ENCODE peak calls at places on chromosomes 1 and 21, in nine cellular contexts. One of them, this sample, is unnamed.

GRCh38 chr1:81801032-81801833 is 499 bp downstream of the ADGRL2 start:
- DNase-seq in A549: peak
- DNase-seq in substantia nigra: no peak
- DNase-seq in heart right ventricle: peak
- DNase-seq in tibial artery: peak
- DNase-seq in cardiac muscle cell: peak
- DNase-seq in left ventricle myocardium inferior: peak
- DNase-seq in psoas muscle: peak
- DNase-seq in ovary: peak
- DNase-seq in this sample: peak

GRCh38 chr1:245086389-245086969 is 68.3 kb upstream of the KIF26B start:
- DNase-seq in left ventricle myocardium inferior: no peak
- DNase-seq in ovary: no peak
- DNase-seq in psoas muscle: no peak
- DNase-seq in A549: no peak
- DNase-seq in substantia nigra: no peak
- DNase-seq in cardiac muscle cell: no peak
- DNase-seq in tibial artery: no peak
- DNase-seq in heart right ventricle: no peak
- DNase-seq in this sample: no peak

GRCh38 chr1:173862769-173863223 is 5.0 kb downstream of the GAS5 start:
- DNase-seq in tibial artery: no peak
- DNase-seq in left ventricle myocardium inferior: no peak
- DNase-seq in cardiac muscle cell: no peak
- DNase-seq in psoas muscle: no peak
- DNase-seq in substantia nigra: no peak
- DNase-seq in heart right ventricle: no peak
- DNase-seq in A549: no peak
- DNase-seq in ovary: no peak
- DNase-seq in this sample: no peak

GRCh38 chr1:167082511-167083027 is 7.6 kb downstream of the GPA33 start:
- DNase-seq in tibial artery: no peak
- DNase-seq in psoas muscle: no peak
- DNase-seq in ovary: no peak
- DNase-seq in substantia nigra: no peak
- DNase-seq in A549: peak
- DNase-seq in cardiac muscle cell: no peak
- DNase-seq in left ventricle myocardium inferior: no peak
- DNase-seq in heart right ventricle: no peak
- DNase-seq in this sample: no peak

GRCh38 chr1:114353233-114353632 is 157.8 kb downstream of the TRIM33 start:
- DNase-seq in heart right ventricle: peak
- DNase-seq in substantia nigra: no peak
- DNase-seq in psoas muscle: peak
- DNase-seq in cardiac muscle cell: peak
- DNase-seq in tibial artery: peak
- DNase-seq in left ventricle myocardium inferior: peak
- DNase-seq in ovary: peak
- DNase-seq in A549: no peak
- DNase-seq in this sample: peak

GRCh38 chr1:191002768-191003167 is 525.1 kb upstream of the BRINP3 start:
- DNase-seq in A549: no peak
- DNase-seq in cardiac muscle cell: no peak
- DNase-seq in substantia nigra: no peak
- DNase-seq in tibial artery: no peak
- DNase-seq in heart right ventricle: no peak
- DNase-seq in psoas muscle: no peak
- DNase-seq in ovary: no peak
- DNase-seq in left ventricle myocardium inferior: no peak
- DNase-seq in this sample: no peak

GRCh38 chr1:47104816-47105215 is 32.4 kb upstream of the CYP4A22 start:
- DNase-seq in heart right ventricle: no peak
- DNase-seq in psoas muscle: no peak
- DNase-seq in substantia nigra: no peak
- DNase-seq in ovary: no peak
- DNase-seq in A549: no peak
- DNase-seq in left ventricle myocardium inferior: no peak
- DNase-seq in tibial artery: no peak
- DNase-seq in cardiac muscle cell: no peak
- DNase-seq in this sample: no peak

GRCh38 chr1:169928438-169929209 is 34.9 kb upstream of the SCYL3 start:
- DNase-seq in cardiac muscle cell: peak
- DNase-seq in ovary: no peak
- DNase-seq in left ventricle myocardium inferior: no peak
- DNase-seq in substantia nigra: no peak
- DNase-seq in tibial artery: no peak
- DNase-seq in heart right ventricle: no peak
- DNase-seq in psoas muscle: no peak
- DNase-seq in A549: no peak
- DNase-seq in this sample: no peak

GRCh38 chr1:30785714-30786113 is 28.1 kb upstream of the LAPTM5 start:
- DNase-seq in left ventricle myocardium inferior: no peak
- DNase-seq in A549: no peak
- DNase-seq in heart right ventricle: no peak
- DNase-seq in ovary: no peak
- DNase-seq in psoas muscle: no peak
- DNase-seq in substantia nigra: no peak
- DNase-seq in tibial artery: no peak
- DNase-seq in cardiac muscle cell: no peak
- DNase-seq in this sample: peak

GRCh38 chr1:95742591-95743089 is 508.6 kb downstream of the RWDD3 start:
- DNase-seq in cardiac muscle cell: no peak
- DNase-seq in ovary: no peak
- DNase-seq in tibial artery: no peak
- DNase-seq in heart right ventricle: peak
- DNase-seq in substantia nigra: no peak
- DNase-seq in left ventricle myocardium inferior: peak
- DNase-seq in A549: no peak
- DNase-seq in psoas muscle: no peak
- DNase-seq in this sample: no peak

GRCh38 chr1:52296345-52296744 is 69.7 kb downstream of the CC2D1B start:
- DNase-seq in ovary: no peak
- DNase-seq in psoas muscle: no peak
- DNase-seq in heart right ventricle: no peak
- DNase-seq in A549: peak
- DNase-seq in substantia nigra: peak
- DNase-seq in tibial artery: no peak
- DNase-seq in left ventricle myocardium inferior: no peak
- DNase-seq in cardiac muscle cell: peak
- DNase-seq in this sample: no peak

GRCh38 chr1:203167913-203168200 is 7.8 kb downstream of the MYBPH start:
- DNase-seq in cardiac muscle cell: no peak
- DNase-seq in ovary: no peak
- DNase-seq in substantia nigra: no peak
- DNase-seq in left ventricle myocardium inferior: no peak
- DNase-seq in A549: no peak
- DNase-seq in tibial artery: no peak
- DNase-seq in psoas muscle: no peak
- DNase-seq in heart right ventricle: no peak
- DNase-seq in this sample: no peak

GRCh38 chr1:203165800-203166161 is 9.8 kb downstream of the MYBPH start:
- DNase-seq in ovary: no peak
- DNase-seq in heart right ventricle: no peak
- DNase-seq in left ventricle myocardium inferior: no peak
- DNase-seq in psoas muscle: no peak
- DNase-seq in cardiac muscle cell: no peak
- DNase-seq in A549: no peak
- DNase-seq in substantia nigra: no peak
- DNase-seq in tibial artery: no peak
- DNase-seq in this sample: no peak

GRCh38 chr1:203165101-203165799 is 10.4 kb downstream of the MYBPH start:
- DNase-seq in ovary: no peak
- DNase-seq in left ventricle myocardium inferior: no peak
- DNase-seq in tibial artery: no peak
- DNase-seq in heart right ventricle: no peak
- DNase-seq in substantia nigra: no peak
- DNase-seq in cardiac muscle cell: no peak
- DNase-seq in A549: no peak
- DNase-seq in psoas muscle: peak
- DNase-seq in this sample: no peak

GRCh38 chr1:203167026-203167912 is 8.4 kb downstream of the MYBPH start:
- DNase-seq in psoas muscle: no peak
- DNase-seq in left ventricle myocardium inferior: no peak
- DNase-seq in tibial artery: no peak
- DNase-seq in A549: no peak
- DNase-seq in ovary: no peak
- DNase-seq in substantia nigra: no peak
- DNase-seq in heart right ventricle: no peak
- DNase-seq in cardiac muscle cell: no peak
- DNase-seq in this sample: no peak

DNA sequence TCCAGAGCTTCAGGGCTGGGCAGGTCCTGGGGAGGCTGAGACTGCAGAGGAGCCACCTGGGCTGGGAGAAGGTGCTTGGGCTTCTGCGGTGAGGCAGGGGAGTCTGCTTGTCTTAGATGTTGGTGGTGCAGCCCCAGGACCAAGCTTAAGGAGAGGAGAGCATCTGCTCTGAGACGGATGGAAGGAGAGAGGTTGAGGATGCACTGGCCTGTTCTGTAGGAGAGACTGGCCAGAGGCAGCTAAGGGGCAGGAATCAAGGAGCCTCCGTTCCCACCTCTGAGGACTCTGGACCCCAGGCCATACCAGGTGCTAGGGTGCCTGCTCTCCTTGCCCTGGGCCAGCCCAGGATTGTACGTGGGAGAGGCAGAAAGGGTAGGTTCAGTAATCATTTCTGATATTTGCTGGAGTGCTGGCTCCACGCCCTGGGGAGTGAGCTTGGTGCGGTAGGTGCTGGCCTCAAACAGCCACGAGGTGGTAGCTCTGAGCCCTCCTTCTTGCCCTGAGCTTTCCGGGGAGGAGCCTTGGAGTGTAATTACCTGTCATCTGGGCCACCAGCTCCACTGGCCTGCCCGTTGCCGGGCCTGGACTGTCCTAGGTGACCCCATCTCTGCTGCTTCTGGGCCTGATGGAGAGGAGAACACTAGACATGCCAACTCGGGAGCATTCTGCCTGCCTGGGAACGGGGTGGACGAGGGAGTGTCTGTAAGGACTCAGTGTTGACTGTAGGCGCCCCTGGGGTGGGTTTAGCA is 9.3 kb downstream of the MYBPH start:
- DNase-seq in tibial artery: no peak
- DNase-seq in A549: no peak
- DNase-seq in left ventricle myocardium inferior: no peak
- DNase-seq in ovary: no peak
- DNase-seq in psoas muscle: no peak
- DNase-seq in substantia nigra: no peak
- DNase-seq in cardiac muscle cell: peak
- DNase-seq in heart right ventricle: no peak
- DNase-seq in this sample: no peak
- H3K27ac ChIP-seq in tibial artery: no peak
- H3K27ac ChIP-seq in A549: no peak
- H3K27ac ChIP-seq in left ventricle myocardium inferior: no peak
- H3K27ac ChIP-seq in ovary: no peak
- H3K27ac ChIP-seq in psoas muscle: no peak
- H3K27ac ChIP-seq in substantia nigra: peak
- H3K27ac ChIP-seq in cardiac muscle cell: no peak
- H3K27ac ChIP-seq in heart right ventricle: no peak
- H3K27ac ChIP-seq in this sample: no peak

DNA sequence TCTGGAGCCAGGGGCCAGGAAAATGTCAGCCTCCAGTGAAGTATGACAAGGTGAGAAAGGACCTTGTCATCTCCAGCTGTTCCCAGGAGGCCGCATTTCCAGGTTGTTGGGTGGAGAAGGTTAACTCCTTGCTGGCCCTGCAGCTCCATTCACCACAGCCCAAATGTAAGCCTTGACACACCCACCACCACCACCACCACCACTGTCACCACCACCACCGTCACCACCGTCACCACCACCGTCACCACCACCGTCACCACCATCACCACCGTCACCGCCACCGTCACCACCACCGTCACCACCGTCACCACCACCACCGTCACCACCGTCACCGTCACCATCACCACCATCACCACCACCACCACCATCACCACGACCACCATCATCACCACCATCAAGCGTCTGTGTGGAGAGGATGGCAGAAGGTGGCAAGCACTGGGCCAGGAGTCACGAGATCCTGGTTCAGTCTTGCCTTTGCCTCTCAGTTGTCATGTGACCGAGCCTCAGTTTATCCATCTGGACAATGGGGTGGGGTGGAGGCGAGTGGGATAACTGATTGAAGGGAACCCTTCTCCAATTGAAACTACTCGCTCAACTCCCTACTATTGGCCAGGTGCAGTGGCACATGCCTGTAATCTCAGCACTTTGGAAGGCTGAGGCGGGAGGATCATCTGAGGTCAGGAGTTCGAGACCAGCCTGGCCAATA is 21.2 kb upstream of the FAM131C start:
- DNase-seq in tibial artery: no peak
- DNase-seq in left ventricle myocardium inferior: no peak
- DNase-seq in psoas muscle: no peak
- DNase-seq in A549: no peak
- DNase-seq in substantia nigra: no peak
- DNase-seq in ovary: no peak
- DNase-seq in heart right ventricle: no peak
- DNase-seq in cardiac muscle cell: no peak
- DNase-seq in this sample: no peak
- H3K27ac ChIP-seq in tibial artery: no peak
- H3K27ac ChIP-seq in left ventricle myocardium inferior: no peak
- H3K27ac ChIP-seq in psoas muscle: no peak
- H3K27ac ChIP-seq in A549: no peak
- H3K27ac ChIP-seq in substantia nigra: no peak
- H3K27ac ChIP-seq in ovary: no peak
- H3K27ac ChIP-seq in heart right ventricle: no peak
- H3K27ac ChIP-seq in cardiac muscle cell: no peak
- H3K27ac ChIP-seq in this sample: no peak

DNA sequence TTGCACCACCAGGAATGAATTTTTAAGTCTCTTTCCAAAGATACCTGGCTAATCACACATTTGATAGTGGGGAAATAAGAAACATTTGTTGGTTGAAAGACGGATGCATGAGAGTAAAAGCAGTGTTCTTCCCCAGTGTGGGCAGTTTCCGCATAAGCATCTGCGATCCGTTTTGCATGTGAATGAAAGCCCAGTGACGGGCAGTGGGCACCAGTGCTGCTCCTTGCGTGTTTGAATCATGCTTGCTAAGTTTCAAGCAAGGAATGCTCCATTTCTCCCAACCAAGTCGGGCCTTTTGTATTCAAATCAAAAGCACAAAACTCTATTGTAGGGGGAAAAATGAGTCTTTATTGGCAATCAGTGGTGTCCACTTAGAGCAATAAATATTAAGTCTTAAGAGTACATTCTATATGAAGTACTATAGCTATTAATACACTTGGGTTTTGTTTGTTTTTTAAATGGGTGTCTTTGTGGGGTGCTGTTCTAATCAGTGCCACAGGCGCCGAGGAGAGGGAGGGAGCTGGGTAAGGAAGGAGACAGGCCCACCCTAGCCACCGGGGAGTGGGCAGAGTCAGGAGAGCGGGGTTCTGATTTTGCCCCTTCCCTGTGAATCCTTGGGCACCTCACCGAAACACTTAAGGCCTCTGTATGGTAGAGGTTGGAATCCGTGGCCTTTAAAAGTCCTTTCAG is 750 bp upstream of the PTGFRN start:
- DNase-seq in A549: no peak
- DNase-seq in tibial artery: no peak
- DNase-seq in heart right ventricle: no peak
- DNase-seq in left ventricle myocardium inferior: no peak
- DNase-seq in cardiac muscle cell: no peak
- DNase-seq in ovary: no peak
- DNase-seq in substantia nigra: no peak
- DNase-seq in psoas muscle: no peak
- DNase-seq in this sample: no peak
- H3K27ac ChIP-seq in A549: peak
- H3K27ac ChIP-seq in tibial artery: peak
- H3K27ac ChIP-seq in heart right ventricle: peak
- H3K27ac ChIP-seq in left ventricle myocardium inferior: peak
- H3K27ac ChIP-seq in cardiac muscle cell: peak
- H3K27ac ChIP-seq in ovary: peak
- H3K27ac ChIP-seq in substantia nigra: no peak
- H3K27ac ChIP-seq in psoas muscle: no peak
- H3K27ac ChIP-seq in this sample: peak

GRCh38 chr21:25906554-25906953 is 171.8 kb downstream of the GABPA start:
- DNase-seq in psoas muscle: no peak
- DNase-seq in heart right ventricle: no peak
- DNase-seq in cardiac muscle cell: no peak
- DNase-seq in A549: no peak
- DNase-seq in substantia nigra: no peak
- DNase-seq in tibial artery: no peak
- DNase-seq in ovary: no peak
- DNase-seq in left ventricle myocardium inferior: no peak
- DNase-seq in this sample: no peak
- H3K27ac ChIP-seq in psoas muscle: no peak
- H3K27ac ChIP-seq in heart right ventricle: no peak
- H3K27ac ChIP-seq in cardiac muscle cell: no peak
- H3K27ac ChIP-seq in A549: no peak
- H3K27ac ChIP-seq in substantia nigra: peak
- H3K27ac ChIP-seq in tibial artery: no peak
- H3K27ac ChIP-seq in ovary: no peak
- H3K27ac ChIP-seq in left ventricle myocardium inferior: peak
- H3K27ac ChIP-seq in this sample: no peak

This sample was measured in adrenal gland.